ENCODE peak calls at places on chromosomes 6 and 20, in four cellular contexts. H, Y, X and I are unnamed samples.

GRCh38 chr20:35339007-35339406 is 46.8 kb upstream of the FAM83C start:
- DNase-seq in H (no peak), Y (no peak), X (no peak), I (no peak)

GRCh38 chr20:57653546-57653900 is 33.3 kb upstream of the ZBP1 start:
- DNase-seq in H (no peak), Y (peak; percentile 11), X (peak; percentile 35), I (peak; percentile 24)

GRCh38 chr6:166556871-166557322 is 29.6 kb downstream of the RAMACL start:
- DNase-seq in H (peak; percentile 87), Y (peak; percentile 94), X (peak; percentile 67), I (peak; percentile 96)

GRCh38 chr6:163707385-163708355 is 293.2 kb downstream of the QKI start:
- DNase-seq in H (no peak), Y (no peak), X (no peak), I (no peak)

GRCh38 chr20:366042-366718 is 14.4 kb upstream of the TRIB3 start:
- DNase-seq in H (no peak), Y (no peak), X (no peak), I (no peak)

GRCh38 chr6:167564416-167565250 is 239.7 kb downstream of the TTLL2 start:
- DNase-seq in H (peak; percentile 11), Y (no peak), X (no peak), I (no peak)

GRCh38 chr6:159282351-159282750 is 113.2 kb downstream of the FNDC1 start:
- DNase-seq in H (no peak), Y (no peak), X (no peak), I (no peak)

GRCh38 chr6:25384967-25385366 is 105.8 kb downstream of the CARMIL1 start:
- DNase-seq in H (no peak), Y (no peak), X (no peak), I (no peak)

GRCh38 chr20:58246346-58246745 is 17.9 kb upstream of the ANKRD60 start:
- DNase-seq in H (no peak), Y (no peak), X (no peak), I (no peak)

GRCh38 chr20:3743251-3743650 is 10.8 kb downstream of the HSPA12B start:
- DNase-seq in H (no peak), Y (no peak), X (no peak), I (no peak)

GRCh38 chr6:145245119-145245518 is 490.2 kb downstream of the EPM2A start:
- DNase-seq in H (no peak), Y (no peak), X (no peak), I (no peak)

GRCh38 chr20:46063652-46064054 is 26.1 kb downstream of the NCOA5 start:
- DNase-seq in H (no peak), Y (no peak), X (no peak), I (no peak)

GRCh38 chr20:44154521-44155001 is 32.4 kb downstream of the JPH2 start:
- DNase-seq in H (peak; percentile 71), Y (no peak), X (no peak), I (peak; percentile 24)

GRCh38 chr20:31602779-31603441 is 2.2 kb upstream of the ID1 start:
- DNase-seq in H (no peak), Y (no peak), X (no peak), I (no peak)

GRCh38 chr6:159691133-159691962 is 1.7 kb downstream of the SOD2 start:
- DNase-seq in H (peak; percentile 51), Y (no peak), X (no peak), I (no peak)

GRCh38 chr6:27617046-27617687 is 144.3 kb upstream of the ZNF184 start:
- DNase-seq in H (no peak), Y (no peak), X (no peak), I (no peak)

GRCh38 chr6:4308354-4308753 is 173.0 kb upstream of the ECI2 start:
- DNase-seq in H (no peak), Y (no peak), X (no peak), I (no peak)

GRCh38 chr20:14632906-14633305 is 295.5 kb upstream of the FLRT3 start:
- DNase-seq in H (no peak), Y (no peak), X (no peak), I (no peak)

GRCh38 chr6:110635096-110635495 is 158.7 kb upstream of the SLC22A16 start:
- DNase-seq in H (no peak), Y (no peak), X (no peak), I (no peak)
- TF ChIP-seq POLR2A in H (no peak), Y (no peak), X (no peak), I (no peak)

GRCh38 chr6:2118136-2118535 is 127.3 kb downstream of the GMDS start:
- DNase-seq in H (no peak), Y (no peak), X (no peak), I (no peak)
- H3K27me3 ChIP-seq in H (no peaks in the 10 kb centered on the region), Y (no peaks in the 10 kb centered on the region), X (no peaks in the 10 kb centered on the region), I (no peaks in the 10 kb centered on the region)

DNA sequence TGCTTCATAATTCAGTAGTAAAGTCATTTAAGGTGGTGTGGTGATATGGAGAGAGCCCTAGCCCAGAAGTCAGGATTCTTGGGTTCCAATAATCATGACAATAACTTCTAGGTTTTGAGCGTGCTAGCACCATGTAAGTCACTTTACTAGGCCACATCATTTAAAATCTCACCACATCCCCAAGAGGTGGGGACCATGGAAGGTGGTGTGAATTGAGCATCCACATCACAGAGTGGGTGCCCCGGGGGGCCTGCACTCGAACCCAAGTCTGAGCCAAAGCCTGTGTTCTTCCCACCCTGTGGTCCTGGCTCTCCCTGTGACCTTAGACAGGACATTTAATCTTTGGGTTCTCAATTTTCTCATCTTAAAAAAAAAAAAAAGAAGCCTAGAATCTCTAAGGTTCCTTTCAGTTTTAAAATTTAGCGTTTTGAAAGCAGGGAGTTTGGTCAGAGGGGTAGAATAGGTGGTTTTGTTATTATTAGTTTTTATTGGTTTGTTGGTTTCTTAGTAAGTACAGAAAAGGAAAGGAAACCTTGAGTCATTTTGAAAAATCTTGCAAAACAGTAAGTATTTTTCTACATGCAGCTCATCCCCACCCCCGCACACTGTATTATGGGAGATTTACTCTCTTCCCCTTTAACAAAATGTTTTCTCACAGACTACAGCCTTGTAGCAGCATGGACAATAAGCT is 26.4 kb downstream of the ARMC2 start:
- DNase-seq in H (peak; percentile 66), Y (peak; percentile 63), X (no peak), I (no peak)
- H3K4me1 ChIP-seq in H (no peaks in the 10 kb centered on the region), Y (peaks cover 38% of the 10 kb centered on the region), X (peaks cover 3% of the 10 kb centered on the region), I (no peaks in the 10 kb centered on the region)

DNA sequence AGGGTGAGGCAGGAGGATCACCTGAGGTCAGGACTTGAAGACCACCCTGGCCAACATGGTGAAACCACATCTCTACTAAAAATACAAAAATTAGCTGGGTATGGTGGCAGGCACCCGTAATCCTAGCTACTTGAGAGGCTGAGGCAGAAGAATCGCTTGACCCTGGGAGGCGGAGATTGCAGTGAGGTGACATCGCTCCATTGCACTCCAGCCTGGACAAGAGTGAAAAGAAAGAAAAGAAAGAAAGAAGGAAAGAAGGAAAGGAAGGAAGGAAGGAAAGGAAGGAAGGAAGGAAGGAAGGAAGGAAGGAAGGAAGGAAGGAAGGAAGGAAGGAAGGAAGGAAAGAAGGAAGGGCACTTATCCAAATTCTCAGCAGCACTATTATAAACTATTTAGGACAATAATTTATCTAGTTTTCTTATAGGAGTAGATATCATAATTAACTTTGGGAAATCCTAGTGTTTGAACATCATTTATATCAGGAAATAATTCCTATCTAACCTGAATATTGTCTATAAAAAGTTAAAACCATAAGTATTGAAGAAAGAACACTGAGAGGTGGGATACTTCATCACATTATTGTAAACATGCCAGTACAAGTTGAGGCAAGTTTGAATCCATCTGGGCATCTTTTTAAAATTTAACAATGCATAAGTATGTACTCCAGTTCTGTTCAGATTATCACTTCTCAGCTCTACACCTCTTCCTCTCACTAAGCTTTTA is 305.5 kb downstream of the SLC35F1 start:
- DNase-seq in H (no peak), Y (no peak), X (no peak), I (no peak)
- TF ChIP-seq POLR2A in H (no peak), Y (no peak), X (no peak), I (no peak)

GRCh38 chr6:70370496-70370895 is 42.8 kb upstream of the FAM135A start:
- DNase-seq in H (no peak), Y (no peak), X (no peak), I (no peak)
- H3K27me3 ChIP-seq in H (no peaks in the 10 kb centered on the region), Y (no peaks in the 10 kb centered on the region), X (no peaks in the 10 kb centered on the region), I (no peaks in the 10 kb centered on the region)